ENCODE peak calls at places on chromosomes 5 and 9, in nine cellular contexts. E, S, N, Y, K, B, J, R and Z are unnamed samples.
A peak's percentile ranks its signal among the peaks of the same experiment; 100 is the strongest.

GRCh38 chr5:138230261-138230660 is 17.1 kb upstream of the CDC23 start:
- DNase-seq in Y (no peak), R (no peak), J (no peak), K (no peak), S (no peak), N (no peak), E (peak; percentile 22), B (no peak), Z (peak; percentile 45)

GRCh38 chr5:104189031-104189430 is 626.4 kb upstream of the NUDT12 start:
- DNase-seq in Y (peak; percentile 93), B (no peak), S (peak; percentile 13), R (no peak), J (peak; percentile 81), E (peak; percentile 64), N (no peak), K (no peak), Z (peak; percentile 74)

GRCh38 chr5:90809695-90810094 is 251.1 kb downstream of the ADGRV1 start:
- DNase-seq in K (no peak), R (peak; percentile 26), E (peak; percentile 51), J (no peak), B (no peak), Y (no peak), N (no peak), S (no peak), Z (no peak)

GRCh38 chr9:136045595-136046554 is 49.2 kb downstream of the NACC2 start:
- DNase-seq in J (no peak), B (no peak), E (peak; percentile 39), S (peak; percentile 99), R (no peak), Y (peak; percentile 50), K (no peak), N (no peak), Z (no peak)

GRCh38 chr5:115435776-115436712 is 108.5 kb downstream of the FEM1C start:
- DNase-seq in K (no peak), B (no peak), J (peak; percentile 73), Y (no peak), E (no peak), N (no peak), R (no peak), S (no peak), Z (no peak)

GRCh38 chr9:134585746-134586706 is 55.6 kb upstream of the COL5A1 start:
- DNase-seq in B (no peak), N (no peak), K (no peak), J (peak; percentile 6), Y (peak; percentile 58), R (no peak), E (peak; percentile 52), S (peak; percentile 30), Z (peak; percentile 64)

GRCh38 chr5:82922086-82922734 is 155.0 kb downstream of the TMEM167A start:
- DNase-seq in N (no peak), K (no peak), S (no peak), J (no peak), B (no peak), E (no peak), Y (no peak), R (no peak), Z (no peak)

GRCh38 chr5:168701641-168702040 is 122.5 kb upstream of the PANK3 start:
- DNase-seq in R (no peak), N (no peak), K (no peak), E (no peak), S (no peak), J (no peak), Y (no peak), B (no peak), Z (no peak)

GRCh38 chr9:129480227-129480626 is 140.7 kb downstream of the C9orf50 start:
- DNase-seq in J (no peak), K (no peak), E (peak; percentile 38), Y (peak; percentile 72), N (no peak), R (no peak), B (no peak), S (no peak), Z (peak; percentile 70)

GRCh38 chr9:114050646-114051045 is 27.5 kb downstream of the AMBP start:
- DNase-seq in K (no peak), J (no peak), Y (no peak), N (no peak), R (no peak), E (no peak), B (no peak), S (no peak), Z (no peak)

GRCh38 chr5:152007556-152007955 is 82.9 kb upstream of the GLRA1 start:
- DNase-seq in N (no peak), Y (no peak), J (no peak), E (no peak), S (no peak), B (no peak), K (no peak), R (peak; percentile 65), Z (no peak)

GRCh38 chr5:154575869-154576806 is 98.1 kb upstream of the HAND1 start:
- DNase-seq in J (no peak), S (peak; percentile 9), R (peak; percentile 60), K (no peak), B (no peak), Y (peak; percentile 21), N (no peak), E (no peak), Z (no peak)

GRCh38 chr5:56798521-56798920 is 16.8 kb upstream of the MAP3K1 start:
- DNase-seq in N (no peak), S (no peak), R (no peak), B (no peak), Y (no peak), E (no peak), K (no peak), J (no peak), Z (no peak)

GRCh38 chr5:122129332-122129731 is at the start of gene ZNF474:
- DNase-seq in S (no peak), B (peak; percentile 94), J (peak; percentile 97), E (peak; percentile 97), R (peak; percentile 70), Y (peak; percentile 99), N (peak; percentile 28), K (no peak), Z (peak; percentile 97)

GRCh38 chr9:36833954-36834353 is 200.1 kb downstream of the PAX5 start:
- DNase-seq in R (no peak), B (no peak), N (no peak), S (no peak), J (no peak), K (no peak), E (no peak), Y (no peak), Z (no peak)

GRCh38 chr5:67799732-67800234 is 415.8 kb upstream of the PIK3R1 start:
- DNase-seq in J (no peak), N (no peak), S (no peak), K (peak; percentile 39), E (peak; percentile 39), Y (peak; percentile 59), R (no peak), B (no peak), Z (peak; percentile 54)

GRCh38 chr5:178546675-178547033 is 43.5 kb downstream of the COL23A1 start:
- DNase-seq in S (no peak), E (no peak), Y (no peak), J (no peak), R (no peak), N (no peak), K (no peak), B (no peak), Z (no peak)

GRCh38 chr5:148951612-148952011 is 111.2 kb downstream of the SH3TC2 start:
- DNase-seq in S (no peak), Y (no peak), B (no peak), K (no peak), R (no peak), J (no peak), N (no peak), E (no peak), Z (no peak)

GRCh38 chr5:80192507-80193241 is 63.2 kb downstream of the SERINC5 start:
- DNase-seq in E (no peak), Y (peak; percentile 74), N (no peak), B (peak; percentile 28), K (no peak), J (no peak), R (peak; percentile 68), S (no peak), Z (no peak)
- H3K4me3 ChIP-seq in E (no peak overlapping the region), Y (no peak overlapping the region), N (no peak overlapping the region), B (no peak overlapping the region), K (no peak overlapping the region), J (no peak overlapping the region), R (no peak overlapping the region), S (no peak overlapping the region), Z (no peak overlapping the region)

GRCh38 chr9:137588891-137589290 is 1.4 kb downstream of the ZMYND19 start:
- DNase-seq in B (no peak), J (no peak), N (no peak), S (no peak), K (no peak), Y (no peak), E (no peak), R (no peak), Z (no peak)
- TF ChIP-seq CTCF in B (no peak), J (no peak), N (no peak), S (no peak), K (no peak), Y (no peak), E (no peak), R (no peak), Z (no peak)

DNA sequence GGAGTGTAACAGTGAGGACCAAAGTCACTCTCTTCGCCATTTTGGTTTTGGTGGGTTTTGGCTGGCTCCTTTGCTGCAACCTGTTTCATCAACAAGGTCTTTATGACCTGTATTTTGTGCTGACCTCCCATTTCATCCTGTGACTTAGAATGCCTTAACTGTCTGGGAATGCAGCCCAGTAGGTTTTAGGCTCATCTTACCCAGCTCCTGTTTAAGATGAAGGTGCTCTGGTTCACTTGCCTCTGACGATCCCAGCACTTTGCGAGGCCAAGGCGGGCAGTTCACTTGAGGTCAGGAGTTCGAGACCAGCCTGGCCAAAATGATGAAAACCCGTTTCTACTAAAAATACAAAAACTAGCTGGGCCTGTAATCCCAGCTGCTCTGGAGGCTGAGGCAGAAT is 1.8 kb upstream of the CKS2 start:
- DNase-seq in E (no peak), Y (peak; percentile 16), J (no peak), S (no peak), B (no peak), K (no peak), R (no peak), N (no peak), Z (no peak)
- H3K4me3 ChIP-seq in E (no peak overlapping the region), Y (no peak overlapping the region), J (no peak overlapping the region), S (no peak overlapping the region), B (no peak overlapping the region), K (no peak overlapping the region), R (no peak overlapping the region), N (peak overlapping the region; percentile 93), Z (no peak overlapping the region)

GRCh38 chr5:36599986-36600779 is 6.2 kb upstream of the SLC1A3 start:
- DNase-seq in J (peak; percentile 44), E (peak; percentile 80), R (no peak), B (no peak), K (no peak), N (no peak), Y (no peak), S (no peak), Z (peak; percentile 63)

GRCh38 chr5:36600847-36601527 is 5.4 kb upstream of the SLC1A3 start:
- DNase-seq in N (no peak), K (no peak), R (no peak), E (peak; percentile 74), S (no peak), B (no peak), J (no peak), Y (no peak), Z (peak; percentile 64)

GRCh38 chr5:36606052-36606436 is 362 bp upstream of the SLC1A3 start:
- DNase-seq in Y (peak; percentile 10), E (no peak), B (no peak), N (no peak), K (no peak), S (no peak), J (no peak), R (no peak), Z (no peak)

GRCh38 chr5:36605241-36605640 is 1.2 kb upstream of the SLC1A3 start:
- DNase-seq in K (no peak), B (no peak), N (no peak), Y (peak; percentile 20), S (no peak), E (no peak), J (no peak), R (no peak), Z (peak; percentile 44)

GRCh38 chr5:36602711-36603321 is 3.6 kb upstream of the SLC1A3 start:
- DNase-seq in Y (no peak), K (no peak), B (no peak), R (peak; percentile 43), E (no peak), J (no peak), N (peak; percentile 10), S (peak; percentile 55), Z (no peak)
- TF ChIP-seq CTCF in Y (peak; percentile 31), K (no peak), B (no peak), R (no peak), E (no peak), J (no peak), N (peak; percentile 45), S (peak; percentile 30), Z (no peak)